ENCODE peak calls at places on chromosomes 11 and 22, in five cellular contexts. G is neural crest cell, U is cardiac fibroblast, P is IMR-90, L is GM06990. J is an unnamed sample.
A peak's percentile ranks its signal among the peaks of the same experiment; 100 is the strongest.

GRCh38 chr11:12746593-12747097 is 72.4 kb downstream of the TEAD1 start:
- DNase-seq in U (peak; percentile 83), L (no peak), P (peak; percentile 93), G (peak; percentile 37), J (no peak)

GRCh38 chr22:49068861-49069260 is 758.8 kb downstream of the BRD1 start:
- DNase-seq in L (no peak), U (no peak), P (no peak), G (no peak), J (no peak)

GRCh38 chr11:36258730-36259360 is 30.4 kb downstream of the COMMD9 start:
- DNase-seq in U (peak; percentile 88), G (peak; percentile 52), P (peak; percentile 77), L (peak; percentile 24), J (peak; percentile 19)

GRCh38 chr11:75853971-75854370 is 39.0 kb downstream of the UVRAG start:
- DNase-seq in U (no peak), P (no peak), L (no peak), G (no peak), J (no peak)

GRCh38 chr11:130915556-130916237 is 582 bp downstream of the SNX19 start:
- DNase-seq in G (peak; percentile 7), P (no peak), L (peak; percentile 24), U (no peak), J (peak; percentile 25)

GRCh38 chr11:62001450-62002178 is 34.2 kb upstream of the FTH1 start:
- DNase-seq in P (no peak), G (no peak), U (peak; percentile 36), L (no peak), J (no peak)

GRCh38 chr11:128728767-128729587 is 35.1 kb downstream of the FLI1 start:
- DNase-seq in G (no peak), P (no peak), U (no peak), L (no peak), J (no peak)

GRCh38 chr11:110148775-110149744 is 55.9 kb downstream of the ZC3H12C start:
- DNase-seq in P (peak; percentile 92), U (peak; percentile 82), L (peak; percentile 4), G (no peak), J (no peak)

GRCh38 chr11:124799384-124800225 is 601 bp downstream of the MSANTD2 start:
- DNase-seq in P (peak; percentile 18), U (peak; percentile 38), L (peak; percentile 59), G (peak; percentile 34), J (peak; percentile 71)

GRCh38 chr11:60377737-60378136 is 595 bp upstream of the MS4A7 start:
- DNase-seq in P (no peak), U (no peak), G (no peak), L (peak; percentile 47), J (peak; percentile 39)

GRCh38 chr11:88280673-88281316 is 56.7 kb downstream of the CTSC start:
- DNase-seq in L (no peak), G (no peak), U (peak; percentile 33), P (no peak), J (no peak)

GRCh38 chr11:45848654-45849081 is 1.4 kb downstream of the CRY2 start:
- DNase-seq in L (no peak), G (no peak), P (no peak), U (no peak), J (no peak)

GRCh38 chr11:16806791-16807190 is 68.3 kb downstream of the C11orf58 start:
- DNase-seq in P (peak; percentile 59), G (no peak), L (no peak), U (no peak), J (no peak)

GRCh38 chr11:98940913-98941312 is 79.8 kb upstream of the CNTN5 start:
- DNase-seq in G (no peak), P (no peak), L (no peak), U (no peak), J (no peak)

GRCh38 chr11:124894606-124895430 is 2.8 kb downstream of the ROBO4 start:
- DNase-seq in U (no peak), L (no peak), P (no peak), G (no peak), J (no peak)

GRCh38 chr22:29139965-29140782 is 65.5 kb upstream of the EMID1 start:
- DNase-seq in L (no peak), P (peak; percentile 58), G (no peak), U (peak; percentile 39), J (no peak)

GRCh38 chr11:115930276-115930675 is 426.1 kb upstream of the CADM1 start:
- DNase-seq in P (no peak), U (no peak), L (no peak), G (no peak), J (no peak)

GRCh38 chr22:29773233-29773632 is 6.1 kb downstream of the UQCR10 start:
- DNase-seq in P (peak; percentile 61), U (peak; percentile 56), L (no peak), G (no peak), J (no peak)

GRCh38 chr11:133897331-133897650 is 52.0 kb upstream of the SPATA19 start:
- DNase-seq in P (no peak), U (no peak), L (no peak), G (no peak), J (no peak)

GRCh38 chr11:123228489-123229163 is 33.6 kb upstream of the CLMP start:
- DNase-seq in G (no peak), L (no peak), P (no peak), U (no peak), J (no peak)

GRCh38 chr22:37804886-37805857 is 2.6 kb upstream of the GCAT start:
- DNase-seq in L (peak; percentile 54), G (peak; percentile 82), U (peak; percentile 85), P (peak; percentile 70), J (peak; percentile 71)

GRCh38 chr11:114398303-114398920 is 1.9 kb downstream of the C11orf71 start:
- DNase-seq in U (no peak), P (no peak), L (no peak), G (no peak), J (no peak)

GRCh38 chr11:130785376-130786110 is 130.7 kb downstream of the SNX19 start:
- DNase-seq in L (no peak), P (peak; percentile 77), G (no peak), U (peak; percentile 84), J (no peak)

GRCh38 chr11:134411887-134412507 is at the start of gene B3GAT1:
- DNase-seq in P (no peak), G (no peak), U (no peak), L (no peak), J (peak; percentile 56)

GRCh38 chr11:3080104-3080503 is 22.9 kb upstream of the CARS1 start:
- DNase-seq in G (no peak), L (no peak), P (peak; percentile 33), U (peak; percentile 37), J (no peak)

GRCh38 chr11:128260398-128260797 is 327.0 kb downstream of the ETS1 start:
- DNase-seq in U (no peak), G (no peak), L (no peak), P (no peak), J (no peak)

GRCh38 chr11:3220521-3221407 is 2.2 kb upstream of the MRGPRG start:
- DNase-seq in P (no peak), G (no peak), L (no peak), U (no peak), J (no peak)

GRCh38 chr22:22201185-22201924 is 43.2 kb upstream of the VPREB1 start:
- DNase-seq in U (peak; percentile 62), L (peak; percentile 69), G (no peak), P (peak; percentile 24), J (peak; percentile 84)

GRCh38 chr11:135033545-135033944 is 621.5 kb upstream of the B3GAT1 start:
- DNase-seq in G (peak; percentile 29), L (no peak), U (no peak), P (no peak), J (no peak)

GRCh38 chr22:49134076-49134475 is 693.6 kb downstream of the BRD1 start:
- DNase-seq in G (no peak), P (no peak), U (no peak), L (no peak), J (no peak)

GRCh38 chr22:22111267-22111751 is 128.7 kb upstream of the TOP3B start:
- DNase-seq in U (peak; percentile 90), L (peak; percentile 86), P (peak; percentile 95), G (no peak), J (peak; percentile 86)

GRCh38 chr22:42943981-42944380 is 71.0 kb downstream of the PACSIN2 start:
- DNase-seq in U (no peak), G (no peak), L (no peak), P (no peak), J (no peak)

GRCh38 chr11:20238712-20239111 is 78.4 kb upstream of the DBX1 start:
- DNase-seq in P (no peak), L (no peak), U (no peak), G (no peak), J (no peak)

GRCh38 chr11:126702987-126703386 is 297.6 kb downstream of the KIRREL3 start:
- DNase-seq in U (no peak), L (no peak), G (no peak), P (no peak), J (no peak)

GRCh38 chr11:70490208-70490607 is 91.9 kb downstream of the CTTN start:
- DNase-seq in U (no peak), L (no peak), P (no peak), G (no peak), J (peak; percentile 71)

DNA sequence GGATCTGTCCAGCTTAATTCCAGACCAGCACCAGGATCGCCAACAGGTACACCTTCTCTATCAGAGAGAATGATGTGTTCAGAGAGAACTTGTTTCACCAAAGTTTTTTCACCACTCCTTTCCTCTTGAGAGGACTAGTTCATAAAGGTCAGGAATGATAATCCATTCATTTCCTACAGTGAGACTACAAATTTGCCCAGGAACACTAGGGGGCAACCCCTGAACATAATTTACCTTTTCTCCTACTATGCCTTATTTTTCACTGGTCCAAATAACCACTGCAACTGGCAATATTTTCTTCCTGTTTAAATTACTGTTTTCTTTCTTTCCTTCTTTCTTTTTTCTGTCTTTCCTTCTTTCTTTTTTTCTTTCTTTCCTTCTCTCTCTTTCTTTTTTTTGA is 22.5 kb downstream of the CAVIN3 start:
- DNase-seq in U (peak; percentile 25), G (no peak), L (no peak), P (no peak), J (no peak)
- TF ChIP-seq CTCF in U (peak; percentile 45), G (peak; percentile 44), L (peak; percentile 38), P (peak; percentile 46), J (peak; percentile 27)

GRCh38 chr11:93248602-93249001 is 50.8 kb upstream of the SLC36A4 start:
- DNase-seq in U (peak; percentile 13), L (no peak), P (peak; percentile 26), G (no peak), J (no peak)
- TF ChIP-seq CTCF in U (peak; percentile 6), L (peak; percentile 44), P (peak; percentile 37), G (peak; percentile 47), J (peak; percentile 31)

GRCh38 chr11:66850588-66851250 is 6.1 kb upstream of the LRFN4 start:
- DNase-seq in U (no peak), G (no peak), L (peak; percentile 16), P (no peak), J (no peak)

GRCh38 chr11:66851251-66851620 is 5.6 kb upstream of the LRFN4 start:
- DNase-seq in U (no peak), P (no peak), L (no peak), G (no peak), J (no peak)

GRCh38 chr11:66852466-66853241 is 4.2 kb upstream of the LRFN4 start:
- DNase-seq in P (no peak), G (no peak), U (no peak), L (peak; percentile 10), J (no peak)

GRCh38 chr11:66853242-66854229 is 3.3 kb upstream of the LRFN4 start:
- DNase-seq in G (no peak), L (no peak), P (no peak), U (no peak), J (no peak)

GRCh38 chr11:66851698-66852465 is 5.0 kb upstream of the LRFN4 start:
- DNase-seq in G (no peak), L (peak; percentile 42), P (no peak), U (no peak), J (no peak)
- TF ChIP-seq CTCF in G (peak; percentile 18), L (peak; percentile 45), P (peak; percentile 5), U (peak; percentile 5), J (peak; percentile 65)

GRCh38 chr11:46916669-46917108 is 1.7 kb downstream of the LRP4 start:
- DNase-seq in U (peak; percentile 68), L (no peak), P (peak; percentile 78), G (peak; percentile 53), J (peak; percentile 68)
- TF ChIP-seq CTCF in U (peak; percentile 42), L (no peak), P (peak; percentile 34), G (peak; percentile 50), J (no peak)